ENCODE peak calls at places on chromosomes 7 and 10, in four cellular contexts. One of them, this sample, is unnamed.

GRCh38 chr10:129078746-129079480 is 388.1 kb upstream of the MGMT start:
- DNase-seq in uterus: no peak
- DNase-seq in hepatocyte: no peak
- DNase-seq in tibial nerve: no peak
- DNase-seq in this sample: no peak

GRCh38 chr7:23473848-23474097 is 3.5 kb upstream of the IGF2BP3 start:
- DNase-seq in uterus: no peak
- DNase-seq in hepatocyte: peak
- DNase-seq in tibial nerve: no peak
- DNase-seq in this sample: no peak

GRCh38 chr10:97701438-97702064 is 12.0 kb upstream of the MARVELD1 start:
- DNase-seq in uterus: no peak
- DNase-seq in hepatocyte: peak
- DNase-seq in tibial nerve: no peak
- DNase-seq in this sample: peak

GRCh38 chr7:157272351-157273207 is 64.2 kb upstream of the DNAJB6 start:
- DNase-seq in uterus: no peak
- DNase-seq in hepatocyte: no peak
- DNase-seq in tibial nerve: no peak
- DNase-seq in this sample: no peak

GRCh38 chr7:94882891-94883290 is 24.5 kb upstream of the PPP1R9A start:
- DNase-seq in uterus: no peak
- DNase-seq in hepatocyte: no peak
- DNase-seq in tibial nerve: no peak
- DNase-seq in this sample: no peak

GRCh38 chr10:33335800-33336605 is 1.5 kb upstream of the NRP1 start:
- DNase-seq in uterus: peak
- DNase-seq in hepatocyte: peak
- DNase-seq in tibial nerve: peak
- DNase-seq in this sample: peak

GRCh38 chr10:33901166-33901565 is 566.7 kb upstream of the NRP1 start:
- DNase-seq in uterus: no peak
- DNase-seq in hepatocyte: no peak
- DNase-seq in tibial nerve: no peak
- DNase-seq in this sample: no peak

GRCh38 chr10:129912161-129912917 is 51.7 kb downstream of the EBF3 start:
- DNase-seq in uterus: no peak
- DNase-seq in hepatocyte: no peak
- DNase-seq in tibial nerve: no peak
- DNase-seq in this sample: no peak

GRCh38 chr7:134022512-134022911 is 104.6 kb upstream of the LRGUK start:
- DNase-seq in uterus: no peak
- DNase-seq in hepatocyte: no peak
- DNase-seq in tibial nerve: no peak
- DNase-seq in this sample: no peak

GRCh38 chr7:77760809-77761453 is 37.3 kb downstream of the TMEM60 start:
- DNase-seq in uterus: no peak
- DNase-seq in hepatocyte: no peak
- DNase-seq in tibial nerve: no peak
- DNase-seq in this sample: no peak

GRCh38 chr7:29116801-29117200 is 29.5 kb downstream of the CPVL start:
- DNase-seq in uterus: no peak
- DNase-seq in hepatocyte: no peak
- DNase-seq in tibial nerve: no peak
- DNase-seq in this sample: no peak

GRCh38 chr7:114922151-114922651 is 307 bp downstream of the MDFIC start:
- DNase-seq in uterus: peak
- DNase-seq in hepatocyte: peak
- DNase-seq in tibial nerve: peak
- DNase-seq in this sample: no peak

GRCh38 chr10:13439771-13440708 is 88.8 kb downstream of the BEND7 start:
- DNase-seq in uterus: peak
- DNase-seq in hepatocyte: peak
- DNase-seq in tibial nerve: no peak
- DNase-seq in this sample: peak

GRCh38 chr7:11458736-11459483 is 373.1 kb downstream of the THSD7A start:
- DNase-seq in uterus: no peak
- DNase-seq in hepatocyte: no peak
- DNase-seq in tibial nerve: no peak
- DNase-seq in this sample: no peak

GRCh38 chr10:114551310-114551972 is 106.6 kb downstream of the ABLIM1 start:
- DNase-seq in uterus: peak
- DNase-seq in hepatocyte: peak
- DNase-seq in tibial nerve: peak
- DNase-seq in this sample: no peak

GRCh38 chr10:61903991-61904350 is 2.5 kb downstream of the ARID5B start:
- DNase-seq in uterus: no peak
- DNase-seq in hepatocyte: no peak
- DNase-seq in tibial nerve: no peak
- DNase-seq in this sample: no peak

DNA sequence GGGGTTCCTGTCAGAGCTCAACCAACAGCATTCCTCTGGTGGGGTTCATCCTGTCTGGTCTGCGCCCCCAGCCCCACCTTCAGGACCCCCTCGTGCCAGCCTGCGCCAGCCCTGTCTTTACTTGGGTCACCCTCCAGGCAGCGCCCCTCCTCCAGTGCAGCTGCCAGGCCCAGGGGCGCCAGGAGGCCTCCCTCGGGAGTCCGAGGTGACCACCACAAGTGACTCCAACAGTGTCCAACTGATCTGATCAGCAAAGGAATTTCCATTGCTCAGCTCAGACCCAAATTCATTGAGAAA is 10.6 kb downstream of the WDR86 start:
- DNase-seq in uterus: no peak
- DNase-seq in hepatocyte: no peak
- DNase-seq in tibial nerve: no peak
- DNase-seq in this sample: no peak
- H3K27ac ChIP-seq in uterus: no peak
- H3K27ac ChIP-seq in hepatocyte: no peak
- H3K27ac ChIP-seq in tibial nerve: peak
- H3K27ac ChIP-seq in this sample: no peak

DNA sequence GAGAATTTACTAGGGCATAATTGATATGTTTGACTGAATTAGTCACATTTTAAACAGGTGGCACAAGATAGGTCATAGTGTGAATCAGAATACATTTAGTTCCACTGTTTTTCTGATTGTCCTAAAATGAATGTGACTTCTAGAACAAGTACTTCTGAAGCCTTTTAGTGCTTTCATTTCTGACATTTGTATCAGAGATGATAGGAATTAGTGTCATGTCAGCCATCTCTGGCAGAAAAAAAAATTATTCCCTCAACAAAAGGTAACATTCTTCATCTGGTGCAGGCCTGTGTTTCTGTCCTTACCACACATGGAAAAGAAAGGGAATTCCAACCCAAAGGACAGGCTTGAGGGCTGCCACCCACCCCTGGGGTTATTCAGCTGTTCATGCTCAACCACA is 21.3 kb downstream of the GRM8 start:
- DNase-seq in uterus: no peak
- DNase-seq in hepatocyte: no peak
- DNase-seq in tibial nerve: no peak
- DNase-seq in this sample: no peak
- TF ChIP-seq CTCF in uterus: no peak
- TF ChIP-seq CTCF in hepatocyte: no peak
- TF ChIP-seq CTCF in tibial nerve: no peak
- TF ChIP-seq CTCF in this sample: no peak

GRCh38 chr7:5656233-5656632 is 125.2 kb downstream of the RNF216 start:
- DNase-seq in uterus: no peak
- DNase-seq in hepatocyte: no peak
- DNase-seq in tibial nerve: no peak
- DNase-seq in this sample: no peak

GRCh38 chr7:5649658-5650057 is 131.8 kb downstream of the RNF216 start:
- DNase-seq in uterus: no peak
- DNase-seq in hepatocyte: no peak
- DNase-seq in tibial nerve: no peak
- DNase-seq in this sample: no peak

GRCh38 chr7:5652829-5653228 is 128.6 kb downstream of the RNF216 start:
- DNase-seq in uterus: no peak
- DNase-seq in hepatocyte: no peak
- DNase-seq in tibial nerve: no peak
- DNase-seq in this sample: no peak

GRCh38 chr7:5652118-5652517 is 129.3 kb downstream of the RNF216 start:
- DNase-seq in uterus: no peak
- DNase-seq in hepatocyte: no peak
- DNase-seq in tibial nerve: no peak
- DNase-seq in this sample: no peak

GRCh38 chr7:5653661-5654060 is 127.8 kb downstream of the RNF216 start:
- DNase-seq in uterus: no peak
- DNase-seq in hepatocyte: no peak
- DNase-seq in tibial nerve: no peak
- DNase-seq in this sample: no peak
- H3K27ac ChIP-seq in uterus: no peak
- H3K27ac ChIP-seq in hepatocyte: no peak
- H3K27ac ChIP-seq in tibial nerve: no peak
- H3K27ac ChIP-seq in this sample: no peak

GRCh38 chr7:92527300-92528187 is 776 bp downstream of the PEX1 start:
- DNase-seq in uterus: peak
- DNase-seq in hepatocyte: peak
- DNase-seq in tibial nerve: no peak
- DNase-seq in this sample: peak
- TF ChIP-seq CTCF in uterus: no peak
- TF ChIP-seq CTCF in hepatocyte: no peak
- TF ChIP-seq CTCF in tibial nerve: no peak
- TF ChIP-seq CTCF in this sample: no peak

GRCh38 chr7:101108330-101108857 is 18.5 kb upstream of the SERPINE1 start:
- DNase-seq in uterus: no peak
- DNase-seq in hepatocyte: no peak
- DNase-seq in tibial nerve: no peak
- DNase-seq in this sample: no peak
- H3K27ac ChIP-seq in uterus: no peak
- H3K27ac ChIP-seq in hepatocyte: no peak
- H3K27ac ChIP-seq in tibial nerve: no peak
- H3K27ac ChIP-seq in this sample: peak

DNA sequence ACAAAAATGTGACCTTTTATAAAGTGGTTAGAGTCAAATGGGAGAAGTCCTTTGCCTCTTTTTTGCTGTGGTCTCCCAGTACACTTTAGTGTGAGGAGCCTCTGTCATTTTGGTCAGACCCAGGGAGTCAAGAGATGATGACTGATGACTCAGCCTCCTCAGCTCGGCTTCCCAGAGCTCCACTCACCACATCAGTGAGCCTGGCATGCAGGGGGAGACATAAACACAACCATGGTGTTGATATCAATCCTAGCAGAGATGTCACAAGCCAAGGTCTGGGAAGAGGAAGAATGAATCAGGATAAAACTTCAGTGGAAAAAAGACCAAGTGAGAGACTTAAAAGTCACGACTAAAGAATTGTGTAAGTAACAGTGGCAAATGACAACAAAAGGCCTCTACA is 50.1 kb downstream of the TFAM start:
- DNase-seq in uterus: no peak
- DNase-seq in hepatocyte: peak
- DNase-seq in tibial nerve: no peak
- DNase-seq in this sample: no peak
- TF ChIP-seq CTCF in uterus: no peak
- TF ChIP-seq CTCF in hepatocyte: no peak
- TF ChIP-seq CTCF in tibial nerve: no peak
- TF ChIP-seq CTCF in this sample: no peak

GRCh38 chr7:32616625-32617024 is 121.3 kb downstream of the AVL9 start:
- DNase-seq in uterus: peak
- DNase-seq in hepatocyte: peak
- DNase-seq in tibial nerve: peak
- DNase-seq in this sample: no peak
- H3K27ac ChIP-seq in uterus: peak
- H3K27ac ChIP-seq in hepatocyte: no peak
- H3K27ac ChIP-seq in tibial nerve: no peak
- H3K27ac ChIP-seq in this sample: no peak

DNA sequence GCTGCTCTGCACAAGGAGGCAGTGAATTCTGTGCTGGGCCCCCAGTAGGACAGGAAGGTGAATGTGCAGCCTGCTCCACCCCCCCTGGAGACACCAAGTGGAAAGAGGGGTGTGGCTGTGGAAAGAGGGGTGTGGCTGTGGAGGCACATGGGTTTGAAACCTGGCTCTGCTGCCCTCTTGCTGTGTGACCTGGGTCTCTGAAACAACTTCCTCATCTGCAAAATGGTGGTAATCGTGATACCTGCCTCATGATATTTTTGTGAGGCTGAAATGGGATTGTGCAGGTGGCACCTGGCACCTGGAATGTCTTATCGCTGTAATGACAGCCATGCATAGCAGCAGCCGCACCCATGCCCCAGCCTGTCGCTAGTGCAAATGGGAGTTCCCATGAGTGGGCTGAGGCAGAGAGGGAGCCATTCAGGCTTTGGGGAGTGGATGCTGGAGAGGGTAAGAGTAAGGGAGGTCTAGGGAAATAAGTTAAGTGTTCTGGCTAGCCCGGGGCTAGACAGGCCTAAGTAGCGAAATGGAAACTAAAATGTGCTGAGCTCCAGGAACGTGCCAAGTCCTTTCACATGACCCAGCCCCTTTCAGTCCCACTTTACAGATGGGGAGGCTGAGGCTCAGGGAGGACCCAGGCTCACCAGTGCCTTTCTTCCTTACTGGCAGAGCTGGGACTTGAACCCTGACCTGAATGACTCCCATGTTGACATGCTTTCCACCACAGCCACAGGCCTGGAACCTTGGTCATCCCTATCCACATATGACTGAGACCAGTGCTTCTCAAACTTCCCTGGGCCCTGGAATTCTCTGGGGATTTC is 35.0 kb downstream of the C10orf105 start:
- DNase-seq in uterus: no peak
- DNase-seq in hepatocyte: no peak
- DNase-seq in tibial nerve: no peak
- DNase-seq in this sample: no peak
- TF ChIP-seq CTCF in uterus: no peak
- TF ChIP-seq CTCF in hepatocyte: no peak
- TF ChIP-seq CTCF in tibial nerve: no peak
- TF ChIP-seq CTCF in this sample: no peak